ENCODE peak calls at places on chromosome 5, in nine cellular contexts. N, P, W, B, D, Y, E, H and T are unnamed samples.

GRCh38 chr5:169142264-169142970 is 158.5 kb downstream of the SLIT3 start:
- DNase-seq in H (peak; percentile 82), Y (no peak), D (no peak), B (no peak), W (no peak), N (no peak), P (no peak), E (no peak), T (peak; percentile 39)

GRCh38 chr5:135222771-135223170 is 176.3 kb downstream of the MACROH2A1 start:
- DNase-seq in H (peak; percentile 34), P (no peak), D (no peak), Y (no peak), W (no peak), N (no peak), B (no peak), E (no peak), T (no peak)

GRCh38 chr5:171957591-171958251 is 48.7 kb downstream of the FBXW11 start:
- DNase-seq in E (peak; percentile 30), Y (no peak), N (no peak), B (no peak), P (peak; percentile 27), D (no peak), H (no peak), W (no peak), T (peak; percentile 13)

GRCh38 chr5:139726248-139726647 is 69.4 kb upstream of the PSD2 start:
- DNase-seq in N (no peak), Y (no peak), H (no peak), B (no peak), E (no peak), D (no peak), W (peak; percentile 65), P (no peak), T (peak; percentile 79)

GRCh38 chr5:37838933-37839341 is 904 bp downstream of the GDNF start:
- DNase-seq in E (no peak), H (no peak), D (no peak), P (no peak), N (no peak), Y (no peak), B (peak; percentile 34), W (no peak), T (no peak)

GRCh38 chr5:34001231-34001935 is 6.5 kb downstream of the AMACR start:
- DNase-seq in E (no peak), W (peak; percentile 82), Y (no peak), P (no peak), N (no peak), B (peak; percentile 35), H (no peak), D (no peak), T (peak; percentile 66)

GRCh38 chr5:116573279-116573616 is 1.4 kb downstream of the SEMA6A start:
- DNase-seq in N (no peak), E (no peak), W (peak; percentile 69), B (no peak), P (no peak), Y (peak; percentile 51), D (peak; percentile 62), H (no peak), T (no peak)

GRCh38 chr5:172632346-172633092 is 8.5 kb upstream of the NEURL1B start:
- DNase-seq in P (no peak), W (no peak), N (no peak), H (peak; percentile 20), D (no peak), B (no peak), Y (no peak), E (no peak), T (no peak)

GRCh38 chr5:173289372-173289771 is 38.8 kb downstream of the STC2 start:
- DNase-seq in D (no peak), Y (no peak), W (no peak), E (no peak), P (no peak), B (no peak), N (no peak), H (no peak), T (no peak)

GRCh38 chr5:141437208-141437607 is 6.9 kb downstream of the PCDHGA12 start:
- DNase-seq in Y (no peak), P (no peak), H (no peak), D (no peak), W (no peak), B (peak; percentile 37), N (no peak), E (no peak), T (no peak)

GRCh38 chr5:108545301-108545700 is 163.4 kb upstream of the FBXL17 start:
- DNase-seq in B (no peak), P (no peak), D (no peak), N (no peak), W (no peak), H (no peak), E (no peak), Y (no peak), T (no peak)